ENCODE peak calls at places on chromosomes 3 and 15, in five cellular contexts. Q is MM.1S; N is activated CD8-positive, alpha-beta T cell treated with anti-CD3 and anti-CD28 coated beads, Interleukin-2, amount 10 ng/mL, durations not matched to agents 7 days and 5 days; A is A172; X is CD8-positive, alpha-beta memory T cell. S is an unnamed sample.

GRCh38 chr15:74263473-74263872 is 27.3 kb downstream of the CCDC33 start:
- DNase-seq in Q (no peak), N (no peak), A (no peak), X (no peak), S (no peak)

GRCh38 chr15:85379403-85380131 is 836 bp upstream of the AKAP13 start:
- DNase-seq in Q (peak), N (peak), A (peak), X (peak), S (peak)

GRCh38 chr3:128709038-128709437 is 16.9 kb upstream of the RAB7A start:
- DNase-seq in Q (no peak), N (no peak), A (no peak), X (no peak), S (no peak)

GRCh38 chr15:79399591-79399990 is 32.5 kb upstream of the MINAR1 start:
- DNase-seq in Q (no peak), N (no peak), A (no peak), X (no peak), S (no peak)

GRCh38 chr3:81716870-81717509 is 44.5 kb downstream of the GBE1 start:
- DNase-seq in Q (no peak), N (no peak), A (no peak), X (no peak), S (no peak)

GRCh38 chr15:51051776-51052175 is 42.9 kb downstream of the TNFAIP8L3 start:
- DNase-seq in Q (no peak), N (no peak), A (no peak), X (no peak), S (no peak)

GRCh38 chr15:58484794-58485600 is 53.2 kb downstream of the LIPC start:
- DNase-seq in Q (no peak), N (peak), A (no peak), X (peak), S (no peak)

GRCh38 chr3:51622868-51623267 is 48.2 kb upstream of the TEX264 start:
- DNase-seq in Q (no peak), N (no peak), A (no peak), X (no peak), S (no peak)

GRCh38 chr3:141526709-141527108 is 39.9 kb downstream of the RASA2 start:
- DNase-seq in Q (no peak), N (no peak), A (no peak), X (no peak), S (no peak)

GRCh38 chr3:168003911-168004310 is 91.8 kb downstream of the GOLIM4 start:
- DNase-seq in Q (no peak), N (no peak), A (no peak), X (no peak), S (no peak)

GRCh38 chr3:107441617-107442016 is 64.4 kb downstream of the CCDC54 start:
- DNase-seq in Q (no peak), N (no peak), A (no peak), X (no peak), S (no peak)

GRCh38 chr15:66796343-66796742 is 94.3 kb downstream of the SMAD6 start:
- DNase-seq in Q (no peak), N (no peak), A (no peak), X (no peak), S (no peak)